ENCODE peak calls at places on chromosomes 4 and X, in six cellular contexts. J is T-cell; H is GDM1; P is ovary; L is glutamatergic neuron; Q is stimulated activated naive CD8-positive, alpha-beta T cell treated with anti-CD3 and anti-CD28 coated beads, Interleukin-15, Interleukin-2, amounts not matched to agents 100 U/mL and 50 U/mL, for 24 hours. C is an unnamed sample.

GRCh38 chr4:139950568-139950967 is 203.4 kb downstream of the MAML3 start:
- DNase-seq in P (no peak), Q (peak), J (no peak), L (no peak), H (peak), C (no peak)

GRCh38 chrX:6021316-6022091 is 207.2 kb downstream of the NLGN4X start:
- DNase-seq in P (no peak), J (no peak), H (no peak), Q (peak), L (peak), C (no peak)

GRCh38 chr4:108574402-108574801 is 46.0 kb upstream of the RPL34 start:
- DNase-seq in H (no peak), P (no peak), L (no peak), J (no peak), Q (no peak), C (no peak)

GRCh38 chrX:9942086-9942485 is 25.1 kb upstream of the CLDN34 start:
- DNase-seq in H (peak), L (no peak), P (no peak), J (peak), Q (peak), C (no peak)

GRCh38 chrX:72306851-72307645 is 1.3 kb upstream of the CITED1 start:
- DNase-seq in P (peak), Q (no peak), H (peak), L (peak), J (no peak), C (peak)

GRCh38 chrX:48487362-48487785 is 11.4 kb downstream of the FTSJ1 start:
- DNase-seq in J (no peak), P (no peak), L (no peak), H (no peak), Q (no peak), C (no peak)

GRCh38 chr4:6682862-6683590 is 10.7 kb upstream of the S100P start:
- DNase-seq in Q (no peak), P (no peak), J (no peak), H (no peak), L (no peak), C (no peak)

GRCh38 chr4:8255698-8256441 is 13.7 kb upstream of the HTRA3 start:
- DNase-seq in L (no peak), H (no peak), J (no peak), P (no peak), Q (no peak), C (peak)

GRCh38 chr4:37896206-37896605 is 5.3 kb downstream of the TBC1D1 start:
- DNase-seq in Q (no peak), H (no peak), L (no peak), P (no peak), J (no peak), C (no peak)

GRCh38 chr4:104064650-104065577 is 345.1 kb upstream of the TACR3 start:
- DNase-seq in Q (peak), P (peak), H (no peak), J (no peak), L (peak), C (no peak)